ENCODE peak calls at places on chromosomes 3 and 15, in five cellular contexts. One of them, this sample, is unnamed.

GRCh38 chr15:57857871-57858270 is 151.4 kb downstream of the POLR2M start:
- DNase-seq in spleen: no peak
- DNase-seq in colonic mucosa: no peak
- DNase-seq in NCI-H1105: no peak
- DNase-seq in tibial nerve: no peak
- DNase-seq in this sample: no peak

GRCh38 chr15:41512078-41512394 is 1.6 kb downstream of the LTK start:
- DNase-seq in spleen: no peak
- DNase-seq in colonic mucosa: peak
- DNase-seq in NCI-H1105: no peak
- DNase-seq in tibial nerve: no peak
- DNase-seq in this sample: peak

GRCh38 chr15:78192826-78193594 is 41.4 kb downstream of the ACSBG1 start:
- DNase-seq in spleen: no peak
- DNase-seq in colonic mucosa: peak
- DNase-seq in NCI-H1105: no peak
- DNase-seq in tibial nerve: no peak
- DNase-seq in this sample: no peak

GRCh38 chr3:46692566-46692983 is 904 bp downstream of the ALS2CL start:
- DNase-seq in spleen: no peak
- DNase-seq in colonic mucosa: peak
- DNase-seq in NCI-H1105: no peak
- DNase-seq in tibial nerve: no peak
- DNase-seq in this sample: no peak

GRCh38 chr15:90190606-90191343 is 10.4 kb upstream of the SEMA4B start:
- DNase-seq in spleen: peak
- DNase-seq in colonic mucosa: peak
- DNase-seq in NCI-H1105: no peak
- DNase-seq in tibial nerve: no peak
- DNase-seq in this sample: no peak

GRCh38 chr3:54785976-54786375 is 141.9 kb downstream of the LRTM1 start:
- DNase-seq in spleen: no peak
- DNase-seq in colonic mucosa: no peak
- DNase-seq in NCI-H1105: no peak
- DNase-seq in tibial nerve: no peak
- DNase-seq in this sample: no peak

GRCh38 chr15:64740361-64741170 is 34.8 kb downstream of the RBPMS2 start:
- DNase-seq in spleen: no peak
- DNase-seq in colonic mucosa: peak
- DNase-seq in NCI-H1105: no peak
- DNase-seq in tibial nerve: peak
- DNase-seq in this sample: no peak

GRCh38 chr3:46923559-46924350 is 46.2 kb downstream of the PTH1R start:
- DNase-seq in spleen: peak
- DNase-seq in colonic mucosa: peak
- DNase-seq in NCI-H1105: no peak
- DNase-seq in tibial nerve: no peak
- DNase-seq in this sample: no peak

GRCh38 chr3:129467934-129468333 is 27.9 kb downstream of the IFT122 start:
- DNase-seq in spleen: no peak
- DNase-seq in colonic mucosa: no peak
- DNase-seq in NCI-H1105: no peak
- DNase-seq in tibial nerve: no peak
- DNase-seq in this sample: no peak

GRCh38 chr3:139128803-139129202 is 84.1 kb upstream of the PRR23C start:
- DNase-seq in spleen: no peak
- DNase-seq in colonic mucosa: no peak
- DNase-seq in NCI-H1105: no peak
- DNase-seq in tibial nerve: no peak
- DNase-seq in this sample: no peak

GRCh38 chr3:126982125-126982521 is 792 bp upstream of the PLXNA1 start:
- DNase-seq in spleen: no peak
- DNase-seq in colonic mucosa: no peak
- DNase-seq in NCI-H1105: no peak
- DNase-seq in tibial nerve: no peak
- DNase-seq in this sample: no peak

This sample was measured in COR-L47.